ENCODE peak calls at places on chromosomes 16 and 17, in nine cellular contexts. C is MM.1S; V is IMR-90; B is tibial nerve; Q is WERI-Rb-1; F is lower leg skin; S is adrenal gland; G is nephron progenitor cell; E is activated CD8-positive, alpha-beta T cell treated with anti-CD3 and anti-CD28 coated beads for 36 hours. J is an unnamed sample.
A peak's percentile ranks its signal among the peaks of the same experiment; 100 is the strongest.

GRCh38 chr17:1039511-1040215 is 42.7 kb downstream of the TIMM22 start:
- DNase-seq in F (peak; percentile 93), Q (peak; percentile 39), S (peak; percentile 82), V (no peak), C (no peak), E (no peak), B (peak; percentile 66), G (no peak), J (no peak)

GRCh38 chr16:24102120-24102740 is 153.9 kb upstream of the CACNG3 start:
- DNase-seq in V (no peak), Q (no peak), S (no peak), B (no peak), F (no peak), C (no peak), E (no peak), G (no peak), J (no peak)

GRCh38 chr17:50480854-50481490 is 2.3 kb downstream of the RSAD1 start:
- DNase-seq in C (no peak), E (no peak), V (no peak), S (no peak), F (no peak), Q (no peak), G (no peak), B (no peak), J (no peak)

GRCh38 chr17:6901086-6901485 is 69.6 kb upstream of the TEKT1 start:
- DNase-seq in V (no peak), S (no peak), B (no peak), C (no peak), F (no peak), G (no peak), Q (no peak), E (no peak), J (no peak)

GRCh38 chr16:56877783-56878182 is 12.8 kb downstream of the SLC12A3 start:
- DNase-seq in B (no peak), G (no peak), V (no peak), E (no peak), Q (no peak), S (no peak), C (no peak), F (no peak), J (no peak)

GRCh38 chr16:85789773-85790172 is 9.6 kb downstream of the EMC8 start:
- DNase-seq in B (no peak), V (no peak), Q (no peak), F (no peak), S (no peak), G (no peak), C (no peak), E (no peak), J (no peak)

GRCh38 chr17:63356275-63356905 is 89.7 kb downstream of the CYB561 start:
- DNase-seq in E (no peak), B (no peak), Q (no peak), C (no peak), G (no peak), F (no peak), S (peak; percentile 61), V (peak; percentile 86), J (no peak)

GRCh38 chr17:13359774-13360173 is 242.0 kb downstream of the HS3ST3A1 start:
- DNase-seq in G (no peak), B (no peak), E (no peak), F (no peak), S (no peak), V (no peak), C (no peak), Q (no peak), J (no peak)

GRCh38 chr17:47698749-47699535 is 5.0 kb downstream of the TBKBP1 start:
- DNase-seq in E (peak; percentile 88), F (no peak), Q (peak; percentile 83), G (peak; percentile 85), B (peak; percentile 59), C (peak; percentile 44), V (peak; percentile 29), S (peak; percentile 70), J (peak; percentile 91)

GRCh38 chr16:66946974-66947301 is 11.6 kb downstream of the CES2 start:
- DNase-seq in C (no peak), V (no peak), B (no peak), S (no peak), Q (no peak), G (no peak), F (no peak), E (no peak), J (no peak)

GRCh38 chr17:55645361-55645760 is 77.3 kb downstream of the TMEM100 start:
- DNase-seq in B (no peak), E (no peak), F (no peak), Q (no peak), S (no peak), V (no peak), C (no peak), G (no peak), J (no peak)

GRCh38 chr17:80106751-80107150 is 5.4 kb downstream of the GAA start:
- DNase-seq in Q (no peak), E (no peak), S (no peak), C (no peak), B (no peak), G (no peak), V (no peak), F (no peak), J (no peak)

DNA sequence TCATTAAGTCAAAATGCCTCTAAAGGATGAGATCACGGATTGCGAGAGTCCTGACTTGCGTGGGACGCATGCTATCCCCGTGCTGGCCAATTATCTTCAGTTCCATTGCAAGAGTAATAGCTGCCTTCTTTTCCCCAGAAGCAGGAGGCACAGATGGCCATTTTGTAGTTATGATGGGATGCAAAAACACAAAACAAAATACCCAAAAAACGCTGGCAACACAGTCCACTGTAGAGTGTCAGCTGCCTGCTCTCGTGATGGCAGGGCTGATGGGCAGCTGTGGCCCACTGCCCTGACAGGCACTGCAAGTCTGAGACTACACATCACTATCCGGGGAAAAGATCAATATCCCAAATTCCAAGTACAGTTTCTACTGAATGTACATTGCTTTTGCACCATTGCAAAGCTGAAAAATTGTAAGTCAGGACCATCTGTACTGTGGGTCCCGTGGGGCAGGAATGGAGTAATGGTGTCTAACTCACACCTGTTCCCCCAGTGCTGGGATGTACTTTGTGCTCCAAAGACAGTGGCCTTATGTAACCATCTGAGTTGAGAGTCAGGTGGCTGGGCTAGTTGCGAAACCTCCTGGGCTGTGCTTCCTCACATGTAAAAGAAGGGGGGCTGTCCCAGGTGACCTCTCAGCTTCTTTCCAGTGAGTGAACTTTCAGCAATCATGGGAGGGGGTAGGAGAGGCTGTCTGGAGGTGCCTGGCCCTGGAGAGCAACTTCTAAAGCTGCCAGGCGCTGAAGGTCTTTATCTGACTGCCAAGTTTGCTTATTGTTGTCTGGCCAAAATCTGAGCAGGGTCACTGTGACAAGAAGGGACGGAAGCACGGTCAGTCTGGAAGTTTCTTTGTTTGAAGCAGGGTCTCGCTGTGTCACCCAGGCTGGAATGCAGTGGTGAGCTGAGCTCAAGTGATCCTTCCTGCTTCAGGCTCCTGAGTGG is 4.7 kb downstream of the SLC47A1 start:
- DNase-seq in E (no peak), B (no peak), S (peak; percentile 92), C (peak; percentile 57), F (no peak), Q (no peak), G (no peak), V (no peak), J (no peak)
- TF ChIP-seq CTCF in E (no peak), B (no peak), S (no peak), C (no peak), F (no peak), Q (no peak), G (no peak), V (no peak), J (no peak)

DNA sequence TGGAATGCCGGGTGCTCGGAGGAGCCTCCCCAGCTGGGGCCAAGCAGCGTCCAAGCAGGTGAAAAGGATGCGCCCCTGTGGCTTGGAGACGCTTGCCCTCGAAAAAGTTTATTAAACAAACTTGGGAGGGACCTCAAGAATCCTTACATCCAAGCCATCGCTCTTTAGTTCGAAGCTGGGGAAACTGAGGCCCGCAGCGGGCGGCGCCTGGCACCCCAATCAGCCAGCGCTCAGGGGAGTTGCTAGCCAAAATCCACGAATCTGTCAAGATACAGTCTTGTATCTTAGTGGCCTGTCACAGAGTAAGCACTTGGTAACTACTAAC is 553 bp upstream of the B9D1 start:
- DNase-seq in Q (no peak), C (no peak), B (no peak), S (no peak), E (no peak), V (no peak), G (no peak), F (no peak), J (no peak)
- TF ChIP-seq CTCF in Q (no peak), C (no peak), B (no peak), S (peak; percentile 45), E (peak; percentile 11), V (no peak), G (no peak), F (no peak), J (no peak)

GRCh38 chr16:7026639-7027038 is 306.0 kb upstream of the RBFOX1 start:
- DNase-seq in G (no peak), C (no peak), E (no peak), S (no peak), F (no peak), Q (no peak), V (no peak), B (no peak), J (no peak)

GRCh38 chr16:7021653-7022275 is 310.9 kb upstream of the RBFOX1 start:
- DNase-seq in V (no peak), E (no peak), F (no peak), S (no peak), C (no peak), G (no peak), Q (no peak), B (no peak), J (no peak)

GRCh38 chr16:7025616-7026190 is 306.9 kb upstream of the RBFOX1 start:
- DNase-seq in B (peak; percentile 52), C (peak; percentile 34), S (peak; percentile 83), G (peak; percentile 93), V (no peak), F (peak; percentile 90), Q (peak; percentile 90), E (peak; percentile 64), J (peak; percentile 13)
- TF ChIP-seq CTCF in B (peak; percentile 56), C (peak; percentile 48), S (peak; percentile 63), G (peak; percentile 78), V (no peak), F (no peak), Q (peak; percentile 82), E (peak; percentile 51), J (peak; percentile 46)

GRCh38 chr17:16491131-16491702 is 776 bp downstream of the LRRC75A start:
- DNase-seq in V (no peak), F (no peak), C (no peak), B (no peak), Q (no peak), G (peak; percentile 45), S (no peak), E (peak; percentile 53), J (no peak)

GRCh38 chr17:16493470-16494048 is 1.6 kb upstream of the LRRC75A start:
- DNase-seq in Q (no peak), E (no peak), V (no peak), F (no peak), C (no peak), G (no peak), B (no peak), S (no peak), J (no peak)

GRCh38 chr17:16492613-16493290 is 759 bp upstream of the LRRC75A start:
- DNase-seq in B (no peak), S (no peak), V (no peak), G (no peak), E (peak; percentile 5), Q (no peak), F (no peak), C (no peak), J (no peak)

GRCh38 chr17:16488572-16488997 is 3.4 kb downstream of the LRRC75A start:
- DNase-seq in C (no peak), V (no peak), E (no peak), F (no peak), S (no peak), Q (peak; percentile 47), B (no peak), G (no peak), J (no peak)

GRCh38 chr17:16491703-16492612 is at the start of gene LRRC75A:
- DNase-seq in Q (peak; percentile 53), S (no peak), V (peak; percentile 16), C (peak; percentile 53), F (no peak), G (peak; percentile 87), B (no peak), E (peak; percentile 56), J (peak; percentile 83)
- TF ChIP-seq CTCF in Q (peak; percentile 13), S (no peak), V (peak; percentile 17), C (no peak), F (no peak), G (no peak), B (no peak), E (no peak), J (no peak)